ENCODE peak calls at places on chromosomes 13 and 19, in six cellular contexts. A is stomach, O is spleen, V is IMR-90, S is HCT116, H is lower leg skin. C is an unnamed sample.
A peak's percentile ranks its signal among the peaks of the same experiment; 100 is the strongest.

GRCh38 chr13:26442541-26442940 is 114.9 kb upstream of the WASF3 start:
- DNase-seq in O (no peak), H (no peak), V (peak; percentile 82), S (no peak), A (no peak), C (no peak)

GRCh38 chr13:36950920-36951319 is 30.9 kb upstream of the SMAD9 start:
- DNase-seq in S (no peak), V (no peak), A (no peak), H (no peak), O (no peak), C (no peak)

GRCh38 chr19:33292595-33293254 is 9.6 kb downstream of the CEBPA start:
- DNase-seq in S (no peak), V (no peak), A (no peak), O (peak; percentile 77), H (peak; percentile 93), C (peak; percentile 67)

GRCh38 chr13:44763604-44764311 is 187.6 kb upstream of the TSC22D1 start:
- DNase-seq in A (peak; percentile 76), S (no peak), V (no peak), O (no peak), H (no peak), C (no peak)

GRCh38 chr19:40252395-40252794 is 25.9 kb upstream of the CCNP start:
- DNase-seq in H (no peak), S (no peak), V (no peak), O (no peak), A (no peak), C (no peak)

GRCh38 chr19:2426661-2427322 is 594 bp downstream of the TIMM13 start:
- DNase-seq in H (peak; percentile 87), O (peak; percentile 88), A (peak; percentile 41), V (peak; percentile 14), S (peak; percentile 16), C (peak; percentile 82)

GRCh38 chr19:1125601-1126533 is 22.1 kb downstream of the GPX4 start:
- DNase-seq in V (peak; percentile 41), A (no peak), H (no peak), O (no peak), S (no peak), C (peak; percentile 89)

GRCh38 chr13:42041684-42042035 is 6.8 kb upstream of the DGKH start:
- DNase-seq in A (peak; percentile 50), O (no peak), H (peak; percentile 89), S (no peak), V (peak; percentile 63), C (no peak)

GRCh38 chr13:43348397-43348796 is 325.0 kb downstream of the DNAJC15 start:
- DNase-seq in S (no peak), A (no peak), H (no peak), V (peak; percentile 62), O (no peak), C (no peak)

GRCh38 chr13:99374169-99374991 is 67.2 kb upstream of the GPR183 start:
- DNase-seq in O (peak; percentile 80), A (no peak), H (peak; percentile 48), V (no peak), S (no peak), C (no peak)

GRCh38 chr19:38908854-38909253 is 3.1 kb downstream of the CCER2 start:
- DNase-seq in V (no peak), O (no peak), S (no peak), A (no peak), H (no peak), C (no peak)

GRCh38 chr19:45526143-45526542 is 18.9 kb downstream of the VASP start:
- DNase-seq in H (no peak), O (no peak), A (peak; percentile 70), V (peak; percentile 55), S (no peak), C (peak; percentile 57)

GRCh38 chr13:23671902-23672301 is 101.7 kb downstream of the TNFRSF19 start:
- DNase-seq in S (no peak), A (no peak), V (peak; percentile 95), O (no peak), H (no peak), C (no peak)

GRCh38 chr19:54172764-54173699 is at the start of gene TMC4:
- DNase-seq in S (peak; percentile 63), O (no peak), V (no peak), A (peak; percentile 88), H (no peak), C (peak; percentile 74)
- TF ChIP-seq POLR2A in S (no peak), O (no peak), V (no peak), A (no peak), H (no peak), C (peak; percentile 11)

GRCh38 chr19:50381881-50382729 is 2.0 kb upstream of the POLD1 start:
- DNase-seq in A (no peak), S (no peak), O (no peak), V (no peak), H (no peak), C (no peak)

GRCh38 chr19:50384685-50385535 is 763 bp downstream of the POLD1 start:
- DNase-seq in H (no peak), S (no peak), A (no peak), O (no peak), V (peak; percentile 16), C (no peak)

GRCh38 chr19:50383307-50383851 is 768 bp upstream of the POLD1 start:
- DNase-seq in O (no peak), S (no peak), A (no peak), H (no peak), V (no peak), C (no peak)

GRCh38 chr19:50387176-50387867 is 3.2 kb downstream of the POLD1 start:
- DNase-seq in A (no peak), O (no peak), V (peak; percentile 63), S (no peak), H (no peak), C (no peak)

GRCh38 chr19:50383852-50384684 is at the start of gene POLD1:
- DNase-seq in A (peak; percentile 100), O (peak; percentile 100), H (peak; percentile 99), V (peak; percentile 96), S (peak; percentile 97), C (peak; percentile 96)
- TF ChIP-seq POLR2A in A (no peak), O (no peak), H (no peak), V (peak; percentile 78), S (peak; percentile 89), C (peak; percentile 71)

DNA sequence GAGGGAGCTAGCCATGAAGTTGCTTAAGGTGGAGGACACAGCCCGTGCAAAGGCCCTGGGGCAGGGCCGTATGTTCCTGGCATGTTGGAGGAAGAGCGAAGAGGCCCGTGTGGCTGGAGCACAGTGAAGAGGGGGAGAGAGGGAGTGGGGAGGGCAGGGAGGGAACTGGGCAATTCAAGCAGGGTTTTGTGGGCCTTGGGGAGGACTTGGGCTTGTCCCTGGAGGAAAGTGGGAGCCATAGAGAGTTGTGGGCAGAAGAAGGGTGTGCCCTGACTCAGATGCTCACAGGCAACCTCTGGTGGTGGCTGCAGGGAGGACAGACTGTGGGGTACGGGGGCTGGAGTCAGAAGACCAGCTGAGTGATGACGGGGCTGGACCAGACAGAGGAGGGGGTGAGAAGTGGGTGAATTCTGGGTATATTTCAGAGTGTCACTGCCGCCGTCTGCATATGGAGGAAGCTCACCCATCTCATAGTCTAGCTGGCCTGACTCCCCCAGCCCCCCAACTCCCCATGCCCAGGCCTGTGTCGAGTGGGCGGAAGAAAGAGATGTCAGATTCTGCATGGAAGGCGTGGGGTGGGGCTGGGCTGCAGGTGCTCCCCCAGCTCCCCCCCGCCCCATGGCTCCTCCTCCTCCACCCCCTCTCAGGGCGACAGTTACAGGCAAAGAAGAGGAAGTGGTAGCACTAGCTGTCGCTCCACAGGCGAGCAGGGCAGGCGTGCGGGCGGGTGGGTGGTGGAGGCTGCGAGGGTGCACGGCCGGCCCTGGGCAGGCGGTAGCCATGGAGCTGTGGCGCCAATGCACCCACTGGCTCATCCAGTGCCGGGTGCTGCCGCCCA is at the start of gene VAV1:
- DNase-seq in H (peak; percentile 90), S (no peak), V (no peak), O (peak; percentile 97), A (peak; percentile 63), C (no peak)
- TF ChIP-seq POLR2A in H (no peak), S (no peak), V (no peak), O (peak; percentile 79), A (no peak), C (no peak)

GRCh38 chr19:10763399-10763798 is 45.5 kb downstream of the DNM2 start:
- DNase-seq in A (no peak), O (no peak), H (no peak), S (no peak), V (no peak), C (no peak)
- TF ChIP-seq POLR2A in A (no peak), O (no peak), H (no peak), S (no peak), V (no peak), C (no peak)

DNA sequence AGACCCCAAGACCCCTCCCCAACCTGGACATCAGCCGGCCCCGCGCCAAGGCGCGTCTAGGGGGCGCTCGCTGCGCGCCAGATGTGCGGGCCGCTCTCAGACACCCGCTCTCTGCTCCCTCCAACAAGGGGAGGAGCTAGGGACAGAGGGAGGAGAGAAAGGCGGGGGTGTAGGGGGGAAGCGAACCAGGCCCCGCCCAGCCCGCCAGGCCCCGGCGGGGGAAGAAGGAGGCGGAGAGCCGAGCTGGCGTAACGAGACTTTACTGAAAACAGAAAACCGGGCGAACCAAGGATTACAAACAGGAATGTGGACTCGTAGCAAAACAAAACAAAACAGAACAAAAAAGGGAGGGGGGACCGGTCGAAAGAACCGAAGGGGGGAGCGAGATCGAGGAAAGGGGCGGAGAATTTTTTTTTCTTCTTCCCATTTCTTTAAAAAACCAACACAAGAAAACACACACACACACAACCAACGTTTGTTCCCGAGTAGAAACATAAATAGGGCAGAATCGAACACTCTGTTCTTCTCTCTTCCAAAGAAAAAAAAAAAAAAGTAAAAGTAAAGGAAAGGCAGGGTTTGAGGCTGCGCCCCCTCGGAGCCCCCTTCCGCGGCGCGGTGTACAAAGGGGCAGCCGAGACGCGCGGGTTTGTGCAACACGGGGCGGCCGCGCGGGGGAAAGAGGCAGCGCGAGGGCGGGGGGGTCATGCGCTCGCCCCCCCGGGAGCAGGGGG is 1.7 kb downstream of the JUND start:
- DNase-seq in S (peak; percentile 83), A (peak; percentile 92), H (peak; percentile 98), O (peak; percentile 98), V (peak; percentile 92), C (peak; percentile 87)
- TF ChIP-seq POLR2A in S (peak; percentile 90), A (no peak), H (peak; percentile 87), O (peak; percentile 84), V (peak; percentile 85), C (peak; percentile 18)

C was measured in H54.